ENCODE peak calls at places on chromosomes 16 and 17, in six cellular contexts. C is GM06990; R is small intestine; A is CD4-positive, CD25-positive, alpha-beta regulatory T cell; W is dorsolateral prefrontal cortex; E is CD4-positive, alpha-beta memory T cell. P is an unnamed sample.

GRCh38 chr16:15811778-15812750 is 44.8 kb downstream of the MYH11 start:
- DNase-seq in C (no peak), R (peak), A (no peak), W (no peak), E (no peak), P (no peak)

GRCh38 chr17:45849536-45849990 is 4.9 kb downstream of the SPPL2C start:
- DNase-seq in C (no peak), R (no peak), A (no peak), W (no peak), E (no peak), P (no peak)

GRCh38 chr17:72463287-72464102 is 342.7 kb downstream of the SOX9 start:
- DNase-seq in C (peak), R (no peak), A (no peak), W (no peak), E (no peak), P (no peak)

GRCh38 chr17:37813753-37814152 is 68.9 kb upstream of the HNF1B start:
- DNase-seq in C (no peak), R (no peak), A (no peak), W (no peak), E (no peak), P (no peak)

GRCh38 chr16:15948532-15949209 is 745 bp upstream of the ABCC1 start:
- DNase-seq in C (no peak), R (peak), A (peak), W (no peak), E (no peak), P (no peak)

GRCh38 chr17:2177235-2177811 is 122.4 kb downstream of the HIC1 start:
- DNase-seq in C (no peak), R (no peak), A (no peak), W (no peak), E (no peak), P (no peak)

GRCh38 chr17:77363821-77364361 is 223.1 kb downstream of the SEC14L1 start:
- DNase-seq in C (no peak), R (no peak), A (no peak), W (no peak), E (no peak), P (no peak)

GRCh38 chr17:76474894-76475293 is 7.5 kb downstream of the AANAT start:
- DNase-seq in C (no peak), R (no peak), A (no peak), W (no peak), E (no peak), P (no peak)

GRCh38 chr16:87342978-87343752 is 26.0 kb upstream of the C16orf95 start:
- DNase-seq in C (no peak), R (no peak), A (no peak), W (no peak), E (no peak), P (no peak)

GRCh38 chr16:11164482-11165270 is 91.3 kb downstream of the SOCS1 start:
- DNase-seq in C (no peak), R (no peak), A (no peak), W (no peak), E (no peak), P (no peak)

GRCh38 chr17:66775262-66775661 is 59.7 kb upstream of the CACNG5 start:
- DNase-seq in C (no peak), R (no peak), A (no peak), W (no peak), E (no peak), P (no peak)

GRCh38 chr16:74281285-74281684 is 15.3 kb upstream of the PSMD7 start:
- DNase-seq in C (no peak), R (no peak), A (no peak), W (no peak), E (no peak), P (no peak)

GRCh38 chr17:47615766-47616424 is 33.8 kb upstream of the KPNB1 start:
- DNase-seq in C (no peak), R (peak), A (peak), W (no peak), E (peak), P (peak)

GRCh38 chr17:6455321-6455705 is 11.1 kb downstream of the PIMREG start:
- DNase-seq in C (peak), R (peak), A (peak), W (no peak), E (peak), P (peak)

GRCh38 chr16:54647731-54648221 is 282.9 kb upstream of the IRX5 start:
- DNase-seq in C (no peak), R (no peak), A (no peak), W (no peak), E (no peak), P (no peak)

GRCh38 chr17:21201302-21201602 is 12.7 kb downstream of the TMEM11 start:
- DNase-seq in C (no peak), R (no peak), A (no peak), W (no peak), E (no peak), P (no peak)

GRCh38 chr17:75103601-75104554 is 5.9 kb upstream of the ARMC7 start:
- DNase-seq in C (no peak), R (no peak), A (no peak), W (no peak), E (no peak), P (no peak)

GRCh38 chr17:8402921-8403536 is 5.4 kb upstream of the RNF222 start:
- DNase-seq in C (no peak), R (no peak), A (no peak), W (no peak), E (no peak), P (no peak)

GRCh38 chr16:68752602-68753001 is 15.5 kb downstream of the CDH1 start:
- DNase-seq in C (peak), R (peak), A (peak), W (no peak), E (no peak), P (peak)

GRCh38 chr16:81675662-81676535 is 103.2 kb upstream of the PLCG2 start:
- DNase-seq in C (no peak), R (no peak), A (no peak), W (no peak), E (no peak), P (no peak)

GRCh38 chr17:37494971-37495370 is 5.3 kb downstream of the DUSP14 start:
- DNase-seq in C (no peak), R (no peak), A (no peak), W (no peak), E (no peak), P (no peak)

GRCh38 chr16:25854141-25854540 is 162.4 kb downstream of the HS3ST4 start:
- DNase-seq in C (no peak), R (no peak), A (no peak), W (no peak), E (no peak), P (no peak)

DNA sequence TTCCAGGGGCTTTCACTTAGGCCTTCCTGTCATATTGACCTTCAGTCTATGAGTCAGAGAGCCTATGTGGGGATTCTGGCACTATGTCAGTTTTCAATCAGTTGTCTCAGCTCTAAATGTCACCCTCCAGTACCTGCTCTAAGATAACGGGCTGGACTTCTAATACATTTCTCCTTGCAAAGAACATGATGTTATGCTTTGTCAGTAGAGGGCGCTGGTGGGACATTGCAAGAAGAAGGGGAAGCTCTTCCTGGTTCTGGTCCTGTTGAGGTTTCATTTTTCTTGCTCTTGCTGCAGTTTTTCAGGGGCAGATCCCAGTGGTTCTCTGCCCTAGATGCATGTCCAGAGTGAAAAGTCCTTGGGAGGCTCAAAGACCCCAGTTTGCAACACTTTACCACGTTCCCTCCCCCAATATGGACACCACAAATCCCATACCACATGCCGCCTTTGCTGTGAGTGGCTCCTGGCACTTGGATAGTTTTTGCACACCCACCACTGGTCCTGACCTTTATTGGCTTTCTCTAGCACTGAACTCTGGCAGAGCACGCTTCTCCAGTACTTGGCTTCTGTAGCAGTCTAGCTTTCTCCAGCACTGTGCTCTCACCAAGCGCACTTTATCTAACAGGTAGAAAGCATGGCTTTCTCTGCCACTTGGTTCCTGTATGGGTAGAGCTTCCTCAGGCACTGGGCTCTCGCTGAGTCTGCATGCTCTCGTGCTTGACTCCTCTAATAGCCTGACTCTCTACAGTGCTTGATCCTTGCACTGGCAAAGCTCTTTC is 49.0 kb downstream of the BCL7C start:
- DNase-seq in C (peak), R (peak), A (peak), W (no peak), E (peak), P (peak)
- H3K4me3 ChIP-seq in C (peak), R (no peak), A (peak), W (no peak), E (peak), P (no peak)

DNA sequence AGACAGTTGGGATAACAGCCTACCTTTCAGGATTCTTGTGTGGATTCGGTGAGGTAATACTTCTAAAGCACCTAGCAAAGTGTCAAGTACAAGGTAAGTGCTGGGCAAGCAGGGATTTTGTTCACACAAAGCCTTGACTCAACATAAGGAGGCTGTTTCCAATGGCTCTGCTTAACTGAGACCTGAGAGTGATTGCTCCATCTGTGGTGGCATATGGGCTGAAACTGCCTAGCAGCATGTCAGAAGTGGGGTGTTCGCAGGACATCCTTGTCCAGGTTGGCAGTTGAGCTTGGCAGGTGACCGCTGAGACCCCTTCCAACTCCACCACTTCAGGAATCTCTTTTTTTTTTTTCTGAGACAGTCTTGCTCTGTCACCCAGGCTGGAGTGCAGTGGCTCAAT is 19.8 kb downstream of the IL4R start:
- DNase-seq in C (no peak), R (no peak), A (no peak), W (no peak), E (no peak), P (no peak)
- H3K4me3 ChIP-seq in C (no peak), R (no peak), A (no peak), W (no peak), E (no peak), P (no peak)

GRCh38 chr17:44193326-44194084 is 6.2 kb downstream of the ATXN7L3 start:
- DNase-seq in C (no peak), R (no peak), A (no peak), W (no peak), E (no peak), P (no peak)
- H3K4me3 ChIP-seq in C (no peak), R (no peak), A (no peak), W (no peak), E (no peak), P (no peak)

GRCh38 chr17:33750943-33751701 is 458.0 kb upstream of the ASIC2 start:
- DNase-seq in C (peak), R (peak), A (peak), W (peak), E (peak), P (peak)
- H3K4me3 ChIP-seq in C (no peak), R (no peak), A (peak), W (peak), E (no peak), P (no peak)

DNA sequence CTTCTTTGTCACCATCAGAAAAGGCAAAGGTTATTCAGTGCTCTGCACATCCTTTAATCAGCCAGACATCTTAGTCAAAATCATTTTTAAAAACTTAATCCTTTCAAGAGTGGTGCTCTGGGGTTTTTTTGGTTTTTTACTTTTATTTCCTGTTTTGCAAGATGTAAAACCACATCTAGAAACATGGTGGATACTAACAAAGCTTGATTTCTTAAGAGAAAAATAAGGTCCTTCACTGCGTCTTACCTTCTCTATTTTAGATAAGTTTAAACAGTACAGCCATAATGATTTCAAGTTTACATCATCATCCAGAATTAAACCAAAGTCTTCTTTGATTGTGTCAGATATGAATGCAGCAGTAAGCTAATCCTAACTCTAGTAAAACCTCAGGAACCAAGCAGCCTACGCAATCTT is 6.3 kb downstream of the ANKRD11 start:
- DNase-seq in C (no peak), R (no peak), A (peak), W (no peak), E (peak), P (peak)
- H3K4me3 ChIP-seq in C (peak), R (no peak), A (peak), W (no peak), E (peak), P (no peak)